ENCODE peak calls at places on chromosomes 16 and 17, in five cellular contexts. One of them, this sample, is unnamed.

GRCh38 chr17:41547378-41547841 is 19.3 kb upstream of the KRT19 start:
- DNase-seq in A549: no peak
- DNase-seq in sigmoid colon: no peak
- DNase-seq in spleen: no peak
- DNase-seq in adrenal gland: no peak
- DNase-seq in this sample: no peak

GRCh38 chr17:83203073-83203471 is 123.7 kb downstream of the METRNL start:
- DNase-seq in A549: no peak
- DNase-seq in sigmoid colon: peak; percentile 88
- DNase-seq in spleen: peak; percentile 89
- DNase-seq in adrenal gland: peak; percentile 69
- DNase-seq in this sample: no peak

GRCh38 chr17:74532115-74532514 is 840 bp upstream of the CD300LB start:
- DNase-seq in A549: no peak
- DNase-seq in sigmoid colon: peak; percentile 71
- DNase-seq in spleen: peak; percentile 87
- DNase-seq in adrenal gland: peak; percentile 74
- DNase-seq in this sample: peak; percentile 79

GRCh38 chr17:41392278-41392677 is 5.1 kb downstream of the KRT31 start:
- DNase-seq in A549: no peak
- DNase-seq in sigmoid colon: no peak
- DNase-seq in spleen: no peak
- DNase-seq in adrenal gland: no peak
- DNase-seq in this sample: no peak

GRCh38 chr17:27631409-27631755 is 394 bp downstream of the LGALS9 start:
- DNase-seq in A549: no peak
- DNase-seq in sigmoid colon: no peak
- DNase-seq in spleen: no peak
- DNase-seq in adrenal gland: no peak
- DNase-seq in this sample: no peak

GRCh38 chr17:55294042-55294751 is 29.4 kb downstream of the HLF start:
- DNase-seq in A549: no peak
- DNase-seq in sigmoid colon: no peak
- DNase-seq in spleen: no peak
- DNase-seq in adrenal gland: no peak
- DNase-seq in this sample: no peak

GRCh38 chr17:28505986-28506665 is at the start of gene FOXN1:
- DNase-seq in A549: no peak
- DNase-seq in sigmoid colon: no peak
- DNase-seq in spleen: no peak
- DNase-seq in adrenal gland: no peak
- DNase-seq in this sample: no peak

GRCh38 chr17:77405867-77406513 is 265.2 kb downstream of the SEC14L1 start:
- DNase-seq in A549: no peak
- DNase-seq in sigmoid colon: no peak
- DNase-seq in spleen: peak; percentile 90
- DNase-seq in adrenal gland: no peak
- DNase-seq in this sample: no peak

GRCh38 chr17:38752119-38752929 is at the start of gene PSMB3:
- DNase-seq in A549: peak; percentile 100
- DNase-seq in sigmoid colon: peak; percentile 99
- DNase-seq in spleen: peak; percentile 99
- DNase-seq in adrenal gland: peak; percentile 100
- DNase-seq in this sample: peak; percentile 100

GRCh38 chr16:15721018-15721417 is 71.0 kb downstream of the NDE1 start:
- DNase-seq in A549: no peak
- DNase-seq in sigmoid colon: no peak
- DNase-seq in spleen: no peak
- DNase-seq in adrenal gland: no peak
- DNase-seq in this sample: no peak

GRCh38 chr17:61862105-61862574 is 1.2 kb downstream of the BRIP1 start:
- DNase-seq in A549: no peak
- DNase-seq in sigmoid colon: no peak
- DNase-seq in spleen: no peak
- DNase-seq in adrenal gland: no peak
- DNase-seq in this sample: no peak

GRCh38 chr17:61867033-61867432 is 3.7 kb upstream of the BRIP1 start:
- DNase-seq in A549: no peak
- DNase-seq in sigmoid colon: no peak
- DNase-seq in spleen: no peak
- DNase-seq in adrenal gland: no peak
- DNase-seq in this sample: no peak

GRCh38 chr17:61868074-61868473 is 4.7 kb upstream of the BRIP1 start:
- DNase-seq in A549: no peak
- DNase-seq in sigmoid colon: no peak
- DNase-seq in spleen: no peak
- DNase-seq in adrenal gland: no peak
- DNase-seq in this sample: no peak

GRCh38 chr17:61863801-61864126 is 436 bp upstream of the BRIP1 start:
- DNase-seq in A549: no peak
- DNase-seq in sigmoid colon: no peak
- DNase-seq in spleen: no peak
- DNase-seq in adrenal gland: no peak
- DNase-seq in this sample: no peak

DNA sequence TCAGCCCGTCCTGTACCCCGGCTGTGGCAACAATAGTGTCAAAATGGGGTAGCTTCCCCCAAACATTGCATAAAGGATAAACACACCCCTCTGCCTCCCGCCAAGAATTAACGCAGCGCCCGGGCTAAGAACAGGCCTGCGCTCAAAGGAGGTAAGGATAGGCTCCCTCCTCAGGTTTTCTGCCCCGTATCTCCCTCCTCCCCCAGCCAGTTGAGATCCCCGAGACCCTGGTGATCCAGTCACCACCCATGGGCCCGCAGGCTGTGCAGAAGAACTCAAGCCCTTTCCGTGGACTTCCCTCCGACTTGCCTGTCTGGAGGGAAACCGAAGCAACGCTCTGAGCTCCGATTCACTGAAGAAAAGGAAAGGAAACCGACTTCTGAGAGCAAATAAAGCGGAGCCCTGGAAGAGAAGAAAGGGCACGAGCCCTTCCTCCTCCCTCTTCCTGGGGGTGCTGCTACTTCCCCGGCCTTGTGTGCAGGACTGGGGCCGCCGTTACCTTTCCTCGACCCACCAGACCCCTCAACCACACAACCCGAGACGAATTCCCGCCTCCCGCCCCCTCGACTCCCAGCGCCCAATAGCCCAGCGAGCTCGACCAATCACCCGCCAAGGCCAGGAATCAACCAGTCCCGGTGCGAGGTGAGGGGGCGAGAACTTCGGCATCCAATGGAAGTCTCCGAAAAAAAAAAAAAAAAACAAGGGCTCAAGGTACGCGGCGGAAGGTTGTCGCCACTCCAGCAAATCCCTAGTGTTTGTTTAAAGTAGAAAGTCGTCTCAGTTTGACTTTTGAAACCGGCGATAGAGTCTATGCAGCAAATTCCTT is at the start of gene BRIP1:
- DNase-seq in A549: peak; percentile 97
- DNase-seq in sigmoid colon: peak; percentile 95
- DNase-seq in spleen: peak; percentile 95
- DNase-seq in adrenal gland: peak; percentile 96
- DNase-seq in this sample: no peak
- TF ChIP-seq POLR2A in A549: peak; percentile 58
- TF ChIP-seq POLR2A in sigmoid colon: no peak
- TF ChIP-seq POLR2A in spleen: no peak
- TF ChIP-seq POLR2A in adrenal gland: no peak
- TF ChIP-seq POLR2A in this sample: no peak

DNA sequence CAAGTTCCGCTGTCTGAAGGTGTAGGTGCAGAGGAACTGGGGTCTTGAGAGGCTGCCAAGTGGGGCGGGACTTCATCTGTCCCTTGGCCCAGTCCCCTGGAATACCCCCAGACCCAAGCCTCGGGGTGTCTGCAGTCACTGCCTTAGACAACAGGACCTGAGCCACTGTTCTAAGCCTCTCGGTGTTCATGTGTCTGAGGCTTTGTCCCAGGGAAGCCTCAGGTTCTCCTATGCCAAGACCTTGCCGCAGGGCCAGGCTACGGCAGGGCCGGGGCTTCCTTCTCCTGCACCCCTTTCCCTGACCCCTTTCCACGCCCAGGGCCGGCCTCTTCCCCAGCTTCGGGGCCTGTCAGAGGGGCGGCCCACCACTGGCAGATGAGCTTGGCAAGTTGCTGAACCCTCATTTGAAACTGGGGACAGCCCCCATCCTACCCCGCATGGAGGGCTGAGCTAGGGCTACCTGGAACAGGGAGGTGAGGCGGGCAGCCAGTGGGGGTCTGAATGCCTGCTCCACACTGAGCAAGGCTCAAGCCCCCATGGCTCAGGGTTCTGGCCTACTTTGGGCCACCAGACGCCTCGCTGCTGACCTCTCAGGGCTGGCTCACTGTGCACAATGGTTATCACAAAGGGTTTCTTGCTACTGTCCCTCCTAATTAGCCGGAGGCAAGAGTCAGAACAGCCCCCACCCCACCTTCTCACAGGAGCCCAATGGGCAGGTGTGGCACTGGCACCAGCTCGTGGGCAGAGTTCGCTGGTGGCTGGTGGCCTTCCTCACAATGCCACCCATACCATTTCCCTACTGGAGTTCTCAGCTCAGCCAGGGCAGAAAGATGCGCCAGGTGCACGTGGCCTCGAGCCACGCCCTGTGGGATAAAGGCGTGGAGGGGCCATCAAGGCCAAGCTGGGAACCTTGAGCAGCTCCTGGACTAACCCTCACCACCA is 7.1 kb downstream of the LITAFD start:
- DNase-seq in A549: no peak
- DNase-seq in sigmoid colon: no peak
- DNase-seq in spleen: peak; percentile 69
- DNase-seq in adrenal gland: no peak
- DNase-seq in this sample: no peak
- TF ChIP-seq POLR2A in A549: no peak
- TF ChIP-seq POLR2A in sigmoid colon: no peak
- TF ChIP-seq POLR2A in spleen: no peak
- TF ChIP-seq POLR2A in adrenal gland: no peak
- TF ChIP-seq POLR2A in this sample: no peak

GRCh38 chr16:21158208-21159110 is at the start of gene LDAF1:
- DNase-seq in A549: peak; percentile 64
- DNase-seq in sigmoid colon: peak; percentile 93
- DNase-seq in spleen: peak; percentile 97
- DNase-seq in adrenal gland: peak; percentile 87
- DNase-seq in this sample: no peak
- TF ChIP-seq POLR2A in A549: no peak
- TF ChIP-seq POLR2A in sigmoid colon: peak; percentile 61
- TF ChIP-seq POLR2A in spleen: no peak
- TF ChIP-seq POLR2A in adrenal gland: peak; percentile 33
- TF ChIP-seq POLR2A in this sample: no peak

GRCh38 chr16:89137666-89138512 is 33.7 kb upstream of the CDH15 start:
- DNase-seq in A549: no peak
- DNase-seq in sigmoid colon: no peak
- DNase-seq in spleen: peak; percentile 60
- DNase-seq in adrenal gland: no peak
- DNase-seq in this sample: no peak
- TF ChIP-seq POLR2A in A549: no peak
- TF ChIP-seq POLR2A in sigmoid colon: no peak
- TF ChIP-seq POLR2A in spleen: no peak
- TF ChIP-seq POLR2A in adrenal gland: no peak
- TF ChIP-seq POLR2A in this sample: no peak

GRCh38 chr16:31073823-31074072 is 292 bp downstream of the ZNF668 start:
- DNase-seq in A549: no peak
- DNase-seq in sigmoid colon: no peak
- DNase-seq in spleen: no peak
- DNase-seq in adrenal gland: no peak
- DNase-seq in this sample: no peak
- TF ChIP-seq POLR2A in A549: peak; percentile 67
- TF ChIP-seq POLR2A in sigmoid colon: no peak
- TF ChIP-seq POLR2A in spleen: no peak
- TF ChIP-seq POLR2A in adrenal gland: no peak
- TF ChIP-seq POLR2A in this sample: no peak

DNA sequence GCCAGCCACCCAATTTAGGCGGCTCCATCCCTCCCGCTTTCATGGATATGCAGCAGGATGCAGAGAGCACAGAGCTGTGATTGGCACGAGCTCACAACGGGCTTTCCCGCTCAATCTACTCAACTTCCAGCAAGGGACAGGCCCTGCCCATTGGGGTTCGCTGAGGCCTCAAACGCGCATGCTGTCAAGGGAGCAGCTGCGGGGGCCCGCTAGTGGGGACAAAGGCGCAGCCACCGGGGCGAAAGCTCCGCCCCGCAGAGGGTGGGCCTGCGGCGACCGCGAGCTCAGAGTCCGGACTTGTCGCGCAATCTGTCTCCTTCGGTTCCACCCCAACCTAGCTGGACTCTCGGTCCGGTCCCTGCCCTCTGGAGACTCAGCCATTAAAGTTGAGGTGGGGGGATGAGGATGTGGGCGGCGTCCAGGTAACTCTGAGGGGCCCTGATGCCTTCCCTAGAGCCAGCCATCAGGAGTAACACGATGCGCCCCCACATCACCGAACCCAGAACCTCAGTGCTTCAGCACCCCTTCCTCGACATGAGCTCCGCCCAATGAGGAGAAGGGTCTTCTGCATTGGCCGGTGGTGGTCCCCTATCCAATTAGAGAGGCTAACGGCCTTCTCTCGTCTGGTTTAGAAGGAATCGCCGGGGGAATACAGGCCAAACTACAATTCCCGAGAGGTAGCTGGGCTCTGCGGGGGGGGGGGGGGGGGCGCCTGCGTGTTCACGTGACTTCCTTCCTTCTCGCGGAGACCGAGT is 489 bp upstream of the NFATC3 start:
- DNase-seq in A549: peak; percentile 73
- DNase-seq in sigmoid colon: peak; percentile 95
- DNase-seq in spleen: peak; percentile 99
- DNase-seq in adrenal gland: peak; percentile 96
- DNase-seq in this sample: peak; percentile 99
- TF ChIP-seq POLR2A in A549: peak; percentile 46
- TF ChIP-seq POLR2A in sigmoid colon: peak; percentile 51
- TF ChIP-seq POLR2A in spleen: peak; percentile 47
- TF ChIP-seq POLR2A in adrenal gland: peak; percentile 45
- TF ChIP-seq POLR2A in this sample: no peak

DNA sequence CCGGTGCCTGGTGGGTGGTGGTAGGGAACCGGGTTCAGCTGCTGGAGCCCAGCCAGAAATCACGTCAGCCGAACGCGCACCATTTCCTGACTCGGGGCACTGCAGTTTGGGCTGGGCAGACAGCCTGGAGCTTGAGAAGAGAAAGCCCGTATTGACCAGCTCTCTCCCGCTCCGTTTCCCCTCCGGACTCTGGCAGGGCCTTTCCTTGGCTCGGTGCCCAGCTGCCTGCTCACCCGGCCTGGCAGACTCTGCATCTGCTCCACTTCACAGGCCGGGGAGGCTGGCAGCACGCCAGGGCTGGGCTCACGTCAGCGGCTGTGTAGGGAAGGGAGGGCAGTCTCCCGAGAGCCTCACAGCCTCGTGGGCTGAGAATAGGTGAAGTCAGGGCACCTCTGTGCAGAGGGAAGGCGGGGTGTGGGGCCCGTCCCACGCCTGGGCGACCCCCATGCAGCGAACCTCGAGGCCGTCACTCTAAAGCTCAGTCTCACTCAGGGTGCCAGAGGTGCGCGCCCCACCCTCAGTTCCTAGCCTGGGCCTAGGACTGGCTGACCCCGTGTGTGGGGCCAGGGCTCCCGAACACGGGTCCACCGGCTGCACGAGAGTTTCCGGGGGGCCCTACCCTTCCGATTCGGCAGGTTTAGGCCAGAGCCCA is 59.1 kb downstream of the OR1D5 start:
- DNase-seq in A549: peak; percentile 98
- DNase-seq in sigmoid colon: peak; percentile 100
- DNase-seq in spleen: peak; percentile 97
- DNase-seq in adrenal gland: peak; percentile 100
- DNase-seq in this sample: no peak
- TF ChIP-seq POLR2A in A549: no peak
- TF ChIP-seq POLR2A in sigmoid colon: no peak
- TF ChIP-seq POLR2A in spleen: no peak
- TF ChIP-seq POLR2A in adrenal gland: no peak
- TF ChIP-seq POLR2A in this sample: no peak

This sample was measured in vagina.